ENCODE peak calls at places on chromosomes 4 and X, in five cellular contexts. E is gastrocnemius medialis, Z is lower leg skin, A is kidney epithelial cell, J is astrocyte of the spinal cord. O is an unnamed sample.

GRCh38 chrX:69136546-69137331 is 28.5 kb downstream of the PJA1 start:
- DNase-seq in A (no peak), E (no peak), J (peak; percentile 5), Z (no peak), O (no peak)

GRCh38 chr4:162408309-162408708 is 244.5 kb upstream of the FSTL5 start:
- DNase-seq in A (no peak), Z (no peak), E (no peak), J (no peak), O (no peak)

GRCh38 chr4:67660418-67660817 is 40.5 kb downstream of the UBA6 start:
- DNase-seq in A (no peak), J (no peak), E (no peak), Z (no peak), O (no peak)

GRCh38 chr4:24236532-24236931 is 346.7 kb upstream of the PPARGC1A start:
- DNase-seq in E (no peak), Z (no peak), A (no peak), J (no peak), O (no peak)

GRCh38 chrX:40108959-40109287 is 11.2 kb upstream of the BCOR start:
- DNase-seq in E (peak; percentile 71), Z (peak; percentile 55), A (no peak), J (peak; percentile 80), O (no peak)

GRCh38 chr4:123363729-123364128 is 32.9 kb upstream of the SPRY1 start:
- DNase-seq in J (no peak), E (no peak), A (no peak), Z (no peak), O (no peak)

GRCh38 chr4:39353478-39354177 is 12.5 kb downstream of the RFC1 start:
- DNase-seq in E (no peak), Z (no peak), A (no peak), J (peak; percentile 57), O (no peak)

GRCh38 chr4:39658756-39659155 is 20.1 kb upstream of the SMIM14 start:
- DNase-seq in A (no peak), E (no peak), J (no peak), Z (no peak), O (no peak)

GRCh38 chrX:72130762-72131231 is 918 bp downstream of the RTL5 start:
- DNase-seq in E (no peak), A (no peak), J (no peak), Z (no peak), O (no peak)

GRCh38 chr4:6308890-6309643 is 39.4 kb downstream of the WFS1 start:
- DNase-seq in J (no peak), E (no peak), A (no peak), Z (no peak), O (no peak)

GRCh38 chr4:83237591-83237990 is 47.0 kb downstream of the COQ2 start:
- DNase-seq in A (no peak), Z (no peak), J (no peak), E (no peak), O (no peak)

GRCh38 chrX:116872931-116873330 is 410.2 kb upstream of the CT83 start:
- DNase-seq in J (no peak), E (no peak), Z (no peak), A (no peak), O (no peak)

GRCh38 chrX:14598330-14598729 is 69.0 kb downstream of the GLRA2 start:
- DNase-seq in Z (no peak), J (no peak), E (no peak), A (no peak), O (no peak)

GRCh38 chr4:76282941-76283689 is 23.4 kb upstream of the STBD1 start:
- DNase-seq in E (no peak), J (no peak), A (no peak), Z (no peak), O (no peak)
- TF ChIP-seq CTCF in E (no peak), J (no peak), A (no peak), Z (no peak), O (no peak)

GRCh38 chrX:74509989-74510388 is 88.7 kb downstream of the SLC16A2 start:
- DNase-seq in E (no peak), A (no peak), Z (no peak), J (no peak), O (no peak)
- TF ChIP-seq CTCF in E (no peak), A (no peak), Z (no peak), J (no peak), O (no peak)

DNA sequence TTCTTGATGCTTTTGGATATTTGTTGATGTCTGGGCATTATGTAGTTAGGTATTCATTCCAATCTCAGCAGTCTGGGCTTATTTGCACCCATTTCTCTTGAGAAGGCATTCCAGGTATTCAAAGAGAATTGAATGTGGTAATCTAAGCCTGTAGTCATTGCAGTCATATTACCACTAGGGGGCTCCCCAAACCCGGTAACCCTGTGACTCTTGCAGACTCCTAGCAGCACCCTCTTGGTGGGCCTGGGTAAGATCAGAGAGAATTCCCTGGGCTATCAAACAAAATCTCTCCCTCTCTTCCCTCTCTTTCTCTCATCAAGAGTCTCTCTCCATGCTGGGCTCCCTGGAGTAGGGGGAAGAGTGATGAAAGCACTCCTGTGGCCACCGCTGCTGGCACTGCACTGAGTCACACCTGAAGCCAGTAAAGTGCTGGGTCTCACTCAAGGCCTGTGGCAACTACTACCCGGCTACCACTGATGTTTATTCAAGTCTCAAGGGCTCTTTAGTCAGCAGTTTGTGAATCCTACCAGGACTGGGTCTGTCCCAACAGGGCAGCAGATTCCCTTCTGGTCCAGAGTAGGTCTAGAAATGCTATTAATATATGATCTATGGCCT is 187.7 kb upstream of the NUDT10 start:
- DNase-seq in J (peak; percentile 5), E (no peak), A (no peak), Z (no peak), O (no peak)
- TF ChIP-seq CTCF in J (peak; percentile 66), E (peak; percentile 47), A (peak; percentile 63), Z (no peak), O (peak; percentile 72)

DNA sequence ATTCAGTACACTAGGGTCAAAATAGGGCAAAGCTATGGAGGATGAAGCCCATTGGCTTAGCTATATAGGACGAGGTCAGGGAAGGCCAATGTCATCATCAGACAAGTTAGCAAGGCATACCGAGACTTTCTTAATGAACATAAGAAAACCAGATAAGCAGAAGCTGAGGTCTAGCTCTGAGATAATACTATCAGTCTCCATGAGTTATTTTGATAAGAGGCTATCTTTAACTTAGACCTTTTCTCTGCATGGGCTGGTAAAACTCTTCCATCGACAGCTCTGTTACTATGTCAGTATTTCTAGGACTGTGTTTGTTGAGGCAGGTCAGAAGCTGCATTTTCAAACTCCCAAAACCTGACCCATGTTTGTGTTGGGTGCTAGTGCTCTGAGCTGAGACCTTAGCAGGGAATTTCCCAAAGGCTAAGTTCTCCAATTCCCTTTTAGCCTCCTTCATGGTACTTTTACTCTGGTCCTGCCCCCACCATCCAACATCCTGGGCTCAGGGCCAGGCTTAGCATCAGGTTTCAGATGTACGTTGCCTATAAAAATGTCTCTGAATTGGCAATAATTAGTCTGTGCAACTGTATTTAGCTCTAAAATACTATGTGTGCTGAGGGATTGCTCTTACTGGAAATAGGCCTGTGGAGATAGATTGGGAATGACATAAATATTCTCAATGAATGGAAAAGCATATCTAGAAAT is 29.3 kb upstream of the LRAT start:
- DNase-seq in Z (no peak), A (no peak), E (no peak), J (no peak), O (peak; percentile 4)
- TF ChIP-seq CTCF in Z (no peak), A (no peak), E (no peak), J (no peak), O (no peak)

GRCh38 chr4:182847543-182847942 is 69.6 kb downstream of the DCTD start:
- DNase-seq in Z (no peak), A (no peak), J (no peak), E (no peak), O (no peak)

GRCh38 chr4:182846041-182846440 is 71.1 kb downstream of the DCTD start:
- DNase-seq in E (no peak), Z (no peak), A (no peak), J (no peak), O (no peak)

GRCh38 chr4:182848685-182849084 is 68.5 kb downstream of the DCTD start:
- DNase-seq in E (no peak), J (no peak), A (no peak), Z (no peak), O (no peak)

GRCh38 chr4:182845618-182846017 is 71.6 kb downstream of the DCTD start:
- DNase-seq in E (no peak), A (no peak), J (no peak), Z (no peak), O (no peak)

GRCh38 chr4:182847956-182848450 is 69.2 kb downstream of the DCTD start:
- DNase-seq in Z (no peak), E (no peak), J (no peak), A (no peak), O (no peak)
- TF ChIP-seq CTCF in Z (no peak), E (no peak), J (no peak), A (no peak), O (no peak)

GRCh38 chr4:87220094-87220831 is at the start of gene KLHL8:
- DNase-seq in A (no peak), Z (peak; percentile 78), E (peak; percentile 54), J (peak; percentile 87), O (peak; percentile 30)

GRCh38 chr4:87216469-87216868 is 3.9 kb downstream of the KLHL8 start:
- DNase-seq in A (no peak), Z (no peak), E (no peak), J (no peak), O (no peak)

GRCh38 chr4:87224036-87224923 is 3.9 kb upstream of the KLHL8 start:
- DNase-seq in J (no peak), A (no peak), Z (no peak), E (no peak), O (peak; percentile 41)

GRCh38 chr4:87219648-87220093 is 747 bp downstream of the KLHL8 start:
- DNase-seq in J (no peak), E (peak; percentile 11), A (no peak), Z (no peak), O (peak; percentile 20)
- TF ChIP-seq CTCF in J (peak; percentile 33), E (peak; percentile 20), A (peak; percentile 25), Z (no peak), O (peak; percentile 42)

DNA sequence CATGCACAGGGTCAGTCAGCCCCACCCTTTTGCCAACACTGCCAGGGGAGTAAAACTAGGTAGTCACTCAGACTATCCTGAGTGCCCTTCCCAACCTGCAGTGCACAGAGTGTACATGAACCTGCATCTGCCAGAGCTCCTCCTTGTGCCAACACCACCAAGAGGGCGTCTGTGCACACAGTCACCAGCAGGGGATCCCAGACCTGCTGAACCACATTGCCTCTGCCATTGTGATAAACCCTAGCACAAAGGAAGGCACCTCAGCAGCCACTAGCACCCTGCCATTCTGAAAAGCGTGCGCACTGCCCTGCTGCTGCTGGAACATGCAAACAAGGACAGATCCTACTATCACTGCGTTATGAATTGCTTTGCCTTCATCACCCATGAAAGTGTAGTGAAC is 247.8 kb upstream of the POU3F4 start:
- DNase-seq in Z (no peak), A (no peak), E (no peak), J (no peak), O (no peak)
- TF ChIP-seq CTCF in Z (no peak), A (no peak), E (no peak), J (no peak), O (no peak)

DNA sequence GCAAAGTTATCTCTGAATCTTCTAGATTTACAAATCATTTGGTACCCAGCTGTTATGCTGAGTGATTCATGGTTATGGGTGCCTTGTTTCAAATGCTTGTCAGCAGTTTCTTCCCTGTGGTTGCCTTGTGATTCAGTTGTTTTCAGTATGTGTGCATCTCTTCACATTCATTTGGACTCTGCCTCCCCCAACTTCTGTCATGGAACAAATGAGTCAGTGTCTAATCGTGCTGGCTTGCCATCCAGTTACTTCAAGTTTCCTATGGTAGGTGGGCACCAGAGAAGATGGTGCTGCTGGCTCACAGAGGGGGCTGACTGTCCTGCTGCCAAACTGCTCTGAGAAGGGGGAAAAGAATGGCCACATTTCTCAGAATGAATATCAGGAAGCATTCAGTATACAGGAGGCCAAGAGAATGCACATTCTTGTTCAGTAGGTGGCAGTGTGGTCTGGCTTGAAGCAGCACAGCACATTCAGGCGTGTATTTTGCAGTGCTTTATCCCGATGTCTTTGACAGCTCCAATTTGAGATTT is 260.9 kb downstream of the GLUD2 start:
- DNase-seq in E (no peak), J (peak; percentile 76), Z (peak; percentile 23), A (peak; percentile 26), O (peak; percentile 8)
- TF ChIP-seq CTCF in E (no peak), J (peak; percentile 53), Z (no peak), A (peak; percentile 41), O (peak; percentile 60)